ENCODE peak calls at places on chromosomes 7 and 10, in five cellular contexts. C, R, B, Z and H are unnamed samples.

GRCh38 chr10:35340975-35341374 is 4.7 kb downstream of the CCNY start:
- DNase-seq in C (no peak), R (no peak), B (no peak), Z (no peak), H (no peak)

GRCh38 chr7:5572439-5572838 is 148.8 kb upstream of the TNRC18 start:
- DNase-seq in C (no peak), R (no peak), B (no peak), Z (no peak), H (no peak)

GRCh38 chr7:2626498-2627117 is 5.2 kb upstream of the TTYH3 start:
- DNase-seq in C (no peak), R (no peak), B (no peak), Z (no peak), H (no peak)

GRCh38 chr7:70361821-70362220 is 763.5 kb downstream of the AUTS2 start:
- DNase-seq in C (no peak), R (no peak), B (no peak), Z (no peak), H (no peak)

GRCh38 chr7:128135275-128136214 is 104.3 kb upstream of the LRRC4 start:
- DNase-seq in C (peak), R (peak), B (peak), Z (no peak), H (no peak)

GRCh38 chr10:22475857-22476600 is 130.7 kb downstream of the SPAG6 start:
- DNase-seq in C (no peak), R (peak), B (no peak), Z (no peak), H (no peak)

GRCh38 chr7:77600952-77601351 is 63.9 kb downstream of the PTPN12 start:
- DNase-seq in C (no peak), R (no peak), B (no peak), Z (no peak), H (no peak)

GRCh38 chr7:3461923-3462322 is 160.9 kb downstream of the SDK1 start:
- DNase-seq in C (peak), R (no peak), B (no peak), Z (no peak), H (no peak)

GRCh38 chr10:71581376-71581775 is 138.2 kb downstream of the C10orf105 start:
- DNase-seq in C (no peak), R (no peak), B (no peak), Z (no peak), H (no peak)

GRCh38 chr7:21724562-21724961 is 181.7 kb downstream of the DNAH11 start:
- DNase-seq in C (no peak), R (no peak), B (no peak), Z (no peak), H (no peak)

GRCh38 chr7:115101199-115101598 is 179.3 kb downstream of the MDFIC start:
- DNase-seq in C (no peak), R (no peak), B (no peak), Z (no peak), H (no peak)

GRCh38 chr7:40237731-40238130 is 102.9 kb downstream of the SUGCT start:
- DNase-seq in C (no peak), R (no peak), B (no peak), Z (no peak), H (no peak)

GRCh38 chr7:120989571-120990220 is 1.2 kb downstream of the CPED1 start:
- DNase-seq in C (no peak), R (no peak), B (peak), Z (no peak), H (no peak)

GRCh38 chr10:76160758-76161555 is 729.5 kb downstream of the LRMDA start:
- DNase-seq in C (no peak), R (no peak), B (no peak), Z (no peak), H (no peak)

GRCh38 chr7:1052031-1052818 is 7.9 kb downstream of the GPR146 start:
- DNase-seq in C (no peak), R (no peak), B (no peak), Z (no peak), H (no peak)

GRCh38 chr7:105399043-105399725 is 10.5 kb upstream of the SRPK2 start:
- DNase-seq in C (no peak), R (peak), B (peak), Z (no peak), H (no peak)

GRCh38 chr10:104678658-104679057 is 37.6 kb downstream of the SORCS3 start:
- DNase-seq in C (no peak), R (no peak), B (no peak), Z (no peak), H (no peak)

GRCh38 chr7:111558948-111559347 is 3.3 kb downstream of the IMMP2L start:
- DNase-seq in C (no peak), R (peak), B (no peak), Z (no peak), H (no peak)

GRCh38 chr7:32347244-32347828 is 142.8 kb downstream of the LSM5 start:
- DNase-seq in C (no peak), R (peak), B (peak), Z (no peak), H (no peak)

GRCh38 chr10:6019796-6020195 is 42.4 kb downstream of the IL2RA start:
- DNase-seq in C (no peak), R (no peak), B (no peak), Z (no peak), H (no peak)

GRCh38 chr10:112115781-112116385 is 67.7 kb downstream of the GPAM start:
- DNase-seq in C (no peak), R (peak), B (peak), Z (no peak), H (no peak)

GRCh38 chr10:74293686-74294365 is 142.8 kb downstream of the ADK start:
- DNase-seq in C (no peak), R (peak), B (peak), Z (peak), H (no peak)

GRCh38 chr7:121329460-121330052 is 756 bp downstream of the WNT16 start:
- DNase-seq in C (no peak), R (no peak), B (no peak), Z (no peak), H (no peak)

GRCh38 chr10:93073539-93074136 is at the start of gene CYP26A1:
- DNase-seq in C (no peak), R (no peak), B (no peak), Z (no peak), H (no peak)

GRCh38 chr10:97532935-97533671 is 34.4 kb downstream of the UBTD1 start:
- DNase-seq in C (no peak), R (peak), B (peak), Z (no peak), H (no peak)